ENCODE peak calls at places on chromosomes 12 and 14, in four cellular contexts. Q is esophagus squamous epithelium, G is GM12878, T is neural crest cell. I is an unnamed sample.

GRCh38 chr14:31261859-31262739 is 54.5 kb upstream of the HECTD1 start:
- DNase-seq in Q (no peak), G (peak), T (no peak), I (no peak)

GRCh38 chr12:50597200-50598195 is 92.7 kb downstream of the DIP2B start:
- DNase-seq in Q (no peak), G (peak), T (no peak), I (peak)

GRCh38 chr12:64427988-64428387 is 23.8 kb downstream of the XPOT start:
- DNase-seq in Q (no peak), G (no peak), T (no peak), I (no peak)

GRCh38 chr12:64680235-64680634 is 69.9 kb downstream of the RASSF3 start:
- DNase-seq in Q (no peak), G (no peak), T (no peak), I (no peak)

GRCh38 chr12:3757261-3757660 is 4.4 kb upstream of the CRACR2A start:
- DNase-seq in Q (no peak), G (no peak), T (no peak), I (no peak)

GRCh38 chr14:68949236-68949965 is 29.7 kb downstream of the ACTN1 start:
- DNase-seq in Q (no peak), G (no peak), T (no peak), I (no peak)

GRCh38 chr12:91381309-91381804 is 198.7 kb upstream of the DCN start:
- DNase-seq in Q (no peak), G (peak), T (peak), I (no peak)

GRCh38 chr14:99026471-99026870 is 245.5 kb downstream of the BCL11B start:
- DNase-seq in Q (no peak), G (no peak), T (no peak), I (no peak)

GRCh38 chr12:76158518-76159321 is 74.2 kb upstream of the NAP1L1 start:
- DNase-seq in Q (no peak), G (peak), T (peak), I (peak)

GRCh38 chr14:86882818-86883217 is 1110.2 kb downstream of the GALC start:
- DNase-seq in Q (no peak), G (no peak), T (no peak), I (no peak)

GRCh38 chr14:78700236-78700635 is 530.1 kb downstream of the NRXN3 start:
- DNase-seq in Q (no peak), G (no peak), T (no peak), I (no peak)

DNA sequence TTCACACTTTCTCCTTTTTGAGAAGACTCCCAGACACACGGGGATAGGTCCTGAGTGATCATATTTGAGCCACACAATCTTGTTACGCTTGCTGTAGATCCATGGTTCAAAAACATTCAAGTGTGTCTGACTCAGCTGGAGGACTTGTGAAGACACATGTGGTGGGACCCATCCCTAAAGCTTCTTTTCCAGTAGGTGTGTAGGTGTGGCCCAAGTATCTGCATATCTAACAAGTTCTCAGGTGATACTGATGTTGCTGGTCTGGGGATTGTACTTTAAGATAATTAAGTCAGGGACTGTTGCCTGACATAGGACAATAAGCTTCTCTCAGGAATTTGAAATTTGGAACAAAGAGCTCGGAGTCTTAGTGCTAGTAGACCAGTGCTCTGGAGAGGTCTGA is 4.1 kb upstream of the DAAM1 start:
- DNase-seq in Q (no peak), G (no peak), T (no peak), I (no peak)
- TF ChIP-seq CTCF in Q (no peak), G (no peak), T (no peak), I (no peak)

GRCh38 chr14:91059576-91060471 is 617 bp downstream of the RPS6KA5 start:
- DNase-seq in Q (no peak), G (no peak), T (peak), I (no peak)
- TF ChIP-seq CTCF in Q (no peak), G (no peak), T (peak), I (peak)

GRCh38 chr14:80324649-80325048 is 113.3 kb upstream of the DIO2 start:
- DNase-seq in Q (no peak), G (no peak), T (no peak), I (no peak)
- TF ChIP-seq CTCF in Q (no peak), G (no peak), T (no peak), I (no peak)

GRCh38 chr14:73630009-73630780 is 14.6 kb upstream of the DNAL1 start:
- DNase-seq in Q (no peak), G (no peak), T (no peak), I (no peak)

GRCh38 chr14:73637830-73638229 is 7.0 kb upstream of the DNAL1 start:
- DNase-seq in Q (no peak), G (no peak), T (no peak), I (no peak)

GRCh38 chr14:73633115-73633514 is 11.7 kb upstream of the DNAL1 start:
- DNase-seq in Q (no peak), G (no peak), T (no peak), I (no peak)

GRCh38 chr14:73633517-73634332 is 11.1 kb upstream of the DNAL1 start:
- DNase-seq in Q (no peak), G (peak), T (peak), I (no peak)

GRCh38 chr14:73634333-73634833 is 10.4 kb upstream of the DNAL1 start:
- DNase-seq in Q (no peak), G (no peak), T (peak), I (no peak)
- TF ChIP-seq CTCF in Q (no peak), G (peak), T (peak), I (peak)

DNA sequence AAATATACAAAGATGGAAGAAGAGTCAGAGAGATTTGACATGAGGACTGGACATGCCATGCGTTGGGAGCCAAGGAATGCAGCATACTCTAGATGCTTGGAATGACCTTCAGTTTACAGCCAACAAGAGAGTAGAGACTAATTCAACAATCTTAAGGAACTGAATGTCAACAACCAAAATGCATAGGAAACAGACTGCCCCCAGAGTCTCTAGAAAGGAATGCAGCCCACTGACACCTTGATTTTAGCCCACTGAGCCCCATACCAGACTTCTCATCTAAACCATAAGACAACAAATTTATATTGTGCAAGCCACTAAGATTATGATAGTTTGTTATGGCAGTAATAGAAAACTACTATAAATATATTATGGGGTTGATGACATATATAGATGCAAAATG is 611.2 kb downstream of the RPS29 start:
- DNase-seq in Q (no peak), G (no peak), T (no peak), I (no peak)
- TF ChIP-seq CTCF in Q (no peak), G (peak), T (no peak), I (no peak)

DNA sequence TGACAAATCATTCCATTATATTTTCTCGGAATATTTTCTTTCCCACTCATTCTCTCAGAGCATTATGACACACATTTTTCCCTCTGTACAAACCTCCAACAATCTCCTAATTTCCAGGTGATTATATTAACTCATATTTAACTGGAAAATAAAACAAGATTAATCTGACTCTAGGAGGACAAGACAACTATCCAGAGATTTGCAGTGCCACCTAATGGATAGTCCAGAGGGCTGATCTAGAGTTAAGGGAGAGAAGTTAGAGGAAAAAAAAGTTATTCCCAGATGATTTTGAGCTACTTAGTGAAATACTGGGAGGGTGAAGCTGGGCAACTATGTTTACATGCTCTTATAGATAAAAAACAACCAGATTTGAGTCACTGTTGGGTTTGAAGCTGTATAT is 161.7 kb downstream of the ALX1 start:
- DNase-seq in Q (no peak), G (no peak), T (no peak), I (no peak)
- TF ChIP-seq CTCF in Q (no peak), G (no peak), T (no peak), I (no peak)

DNA sequence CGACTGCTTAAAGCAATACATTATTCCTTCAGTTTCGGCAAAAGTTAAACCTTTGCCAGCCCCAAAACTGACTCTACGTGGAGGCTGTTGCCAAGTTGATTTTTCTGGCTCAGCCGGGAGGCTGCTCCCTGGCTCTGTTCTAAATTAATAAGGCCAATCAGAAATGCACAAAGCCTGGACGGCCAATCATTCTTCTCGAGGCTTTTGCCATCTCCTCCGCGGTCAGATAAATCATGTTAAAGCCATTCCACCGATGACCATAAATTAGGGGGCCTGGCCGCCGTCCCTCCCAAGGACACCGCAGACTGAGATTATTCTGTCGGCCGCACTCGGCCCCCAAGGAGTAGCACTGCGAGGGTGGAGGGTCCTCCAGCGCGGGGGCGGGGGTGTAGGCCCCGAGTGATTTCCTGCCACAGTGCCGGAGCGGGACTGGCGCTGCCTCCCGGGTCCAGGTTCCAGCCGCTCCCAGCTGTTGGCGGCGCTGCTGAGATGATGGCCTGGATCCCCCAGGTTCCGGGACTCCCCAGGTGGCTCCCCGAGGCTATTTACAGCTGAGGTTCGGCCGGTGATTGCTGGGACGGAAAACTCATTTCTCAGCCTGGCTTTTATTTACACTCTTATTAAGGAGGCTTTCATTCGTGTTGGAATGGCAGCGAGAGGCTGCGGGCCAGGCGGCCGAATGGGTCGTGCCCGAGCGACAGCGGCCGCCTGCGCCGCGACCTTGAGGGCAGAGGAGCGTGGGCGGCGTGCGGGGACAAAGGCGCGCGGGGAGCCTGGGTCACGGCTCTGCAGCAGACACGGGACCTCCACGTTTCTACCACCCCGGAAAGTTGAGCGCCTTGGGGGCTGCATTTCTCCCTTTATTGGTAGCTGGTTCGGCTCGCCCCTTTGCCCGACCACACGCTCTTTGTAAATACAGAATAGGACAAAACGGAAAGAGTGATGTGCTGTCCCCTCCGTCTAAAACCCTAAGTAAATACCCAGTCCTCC is 165.2 kb downstream of the MON2 start:
- DNase-seq in Q (no peak), G (no peak), T (peak), I (no peak)
- TF ChIP-seq CTCF in Q (no peak), G (peak), T (no peak), I (peak)

DNA sequence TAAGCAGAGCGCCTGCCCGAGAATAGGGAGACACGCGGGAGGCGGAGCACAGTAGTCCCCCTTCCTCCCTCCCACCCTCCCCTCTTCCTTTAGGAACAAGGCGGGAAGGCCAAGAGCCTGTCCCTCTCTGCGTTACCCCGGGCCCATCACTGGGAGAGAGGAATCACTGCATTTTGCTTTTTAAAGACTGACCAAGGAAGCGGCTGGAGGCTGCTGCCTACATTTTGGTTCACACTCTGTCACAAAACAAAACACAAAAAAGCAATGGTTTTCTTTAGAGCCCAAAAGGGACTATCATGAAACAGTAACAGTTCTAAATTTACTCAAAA is 19.8 kb downstream of the STX2 start:
- DNase-seq in Q (no peak), G (no peak), T (no peak), I (no peak)
- TF ChIP-seq CTCF in Q (no peak), G (no peak), T (peak), I (no peak)

GRCh38 chr14:94638330-94638729 is 26.1 kb downstream of the SERPINA3 start:
- DNase-seq in Q (no peak), G (no peak), T (no peak), I (no peak)

GRCh38 chr14:94638961-94639817 is 27.0 kb downstream of the SERPINA3 start:
- DNase-seq in Q (no peak), G (no peak), T (no peak), I (no peak)

GRCh38 chr14:94633116-94633515 is 20.9 kb downstream of the SERPINA3 start:
- DNase-seq in Q (no peak), G (no peak), T (no peak), I (no peak)

GRCh38 chr14:94635143-94635542 is 23.0 kb downstream of the SERPINA3 start:
- DNase-seq in Q (no peak), G (no peak), T (no peak), I (no peak)

GRCh38 chr14:94636744-94637412 is 24.7 kb downstream of the SERPINA3 start:
- DNase-seq in Q (no peak), G (no peak), T (no peak), I (no peak)
- TF ChIP-seq CTCF in Q (no peak), G (peak), T (peak), I (peak)

GRCh38 chr12:40560848-40561247 is 131.4 kb upstream of the CNTN1 start:
- DNase-seq in Q (no peak), G (no peak), T (no peak), I (no peak)

GRCh38 chr12:40566246-40566645 is 126.0 kb upstream of the CNTN1 start:
- DNase-seq in Q (no peak), G (no peak), T (no peak), I (no peak)

GRCh38 chr12:40569626-40570179 is 122.5 kb upstream of the CNTN1 start:
- DNase-seq in Q (no peak), G (no peak), T (no peak), I (no peak)

GRCh38 chr12:40561395-40561966 is 130.8 kb upstream of the CNTN1 start:
- DNase-seq in Q (no peak), G (no peak), T (no peak), I (no peak)

GRCh38 chr12:40565029-40565633 is 127.1 kb upstream of the CNTN1 start:
- DNase-seq in Q (no peak), G (no peak), T (no peak), I (no peak)
- TF ChIP-seq CTCF in Q (no peak), G (no peak), T (peak), I (no peak)